ENCODE peak calls at places on chromosomes 7 and 10, in eight cellular contexts. B, W, H, E, X, P, S and F are unnamed samples.

GRCh38 chr7:148230341-148230740 is 360.2 kb upstream of the C7orf33 start:
- DNase-seq in B (no peak), W (no peak), H (no peak), E (no peak), X (no peak), P (no peak), S (no peak), F (no peak)

GRCh38 chr10:131079314-131079713 is 232.2 kb downstream of the TCERG1L start:
- DNase-seq in B (no peak), W (no peak), H (no peak), E (no peak), X (no peak), P (no peak), S (no peak), F (no peak)

GRCh38 chr7:79452032-79452494 is 1.4 kb downstream of the MAGI2 start:
- DNase-seq in B (no peak), W (peak), H (no peak), E (peak), X (peak), P (no peak), S (no peak), F (peak)

GRCh38 chr10:38094923-38095574 is 912 bp downstream of the ZNF37A start:
- DNase-seq in B (no peak), W (no peak), H (no peak), E (no peak), X (peak), P (no peak), S (peak), F (no peak)

GRCh38 chr7:107034553-107034952 is 10.0 kb upstream of the PRKAR2B start:
- DNase-seq in B (no peak), W (no peak), H (no peak), E (no peak), X (no peak), P (no peak), S (no peak), F (no peak)

GRCh38 chr10:86261933-86262665 is 104.5 kb downstream of the GRID1 start:
- DNase-seq in B (no peak), W (no peak), H (no peak), E (peak), X (peak), P (no peak), S (peak), F (no peak)

GRCh38 chr10:132994371-132994796 is 52.0 kb upstream of the CFAP46 start:
- DNase-seq in B (no peak), W (no peak), H (no peak), E (no peak), X (no peak), P (no peak), S (no peak), F (no peak)

GRCh38 chr10:31062856-31063255 is 31.2 kb upstream of the ZNF438 start:
- DNase-seq in B (no peak), W (no peak), H (no peak), E (no peak), X (no peak), P (no peak), S (no peak), F (no peak)